ENCODE peak calls at places on chromosomes 7 and 10, in four cellular contexts. One of them, this sample, is unnamed.

GRCh38 chr10:21668831-21669230 is 134.8 kb downstream of the MLLT10 start:
- DNase-seq in left lung: no peak
- DNase-seq in OCI-M1: peak
- DNase-seq in germinal center: no peak
- DNase-seq in this sample: no peak

GRCh38 chr7:132750530-132751281 is 174.4 kb upstream of the PLXNA4 start:
- DNase-seq in left lung: no peak
- DNase-seq in OCI-M1: no peak
- DNase-seq in germinal center: no peak
- DNase-seq in this sample: no peak

GRCh38 chr10:117534321-117535044 is 8.1 kb upstream of the EMX2 start:
- DNase-seq in left lung: no peak
- DNase-seq in OCI-M1: no peak
- DNase-seq in germinal center: no peak
- DNase-seq in this sample: no peak

GRCh38 chr10:93752761-93753160 is 5.0 kb upstream of the LGI1 start:
- DNase-seq in left lung: no peak
- DNase-seq in OCI-M1: no peak
- DNase-seq in germinal center: no peak
- DNase-seq in this sample: no peak

GRCh38 chr7:124155400-124156022 is 122.6 kb upstream of the TMEM229A start:
- DNase-seq in left lung: no peak
- DNase-seq in OCI-M1: peak
- DNase-seq in germinal center: no peak
- DNase-seq in this sample: no peak

GRCh38 chr10:99328579-99329237 is 448 bp upstream of the CNNM1 start:
- DNase-seq in left lung: no peak
- DNase-seq in OCI-M1: no peak
- DNase-seq in germinal center: no peak
- DNase-seq in this sample: no peak

GRCh38 chr10:31413325-31413724 is 94.3 kb downstream of the ZEB1 start:
- DNase-seq in left lung: no peak
- DNase-seq in OCI-M1: peak
- DNase-seq in germinal center: no peak
- DNase-seq in this sample: no peak

GRCh38 chr10:22611425-22612111 is 102.8 kb downstream of the PIP4K2A start:
- DNase-seq in left lung: no peak
- DNase-seq in OCI-M1: no peak
- DNase-seq in germinal center: peak
- DNase-seq in this sample: no peak

GRCh38 chr7:48035967-48036478 is 680 bp downstream of the C7orf57 start:
- DNase-seq in left lung: peak
- DNase-seq in OCI-M1: no peak
- DNase-seq in germinal center: no peak
- DNase-seq in this sample: peak

GRCh38 chr10:64601298-64601697 is 1080.1 kb downstream of the REEP3 start:
- DNase-seq in left lung: no peak
- DNase-seq in OCI-M1: no peak
- DNase-seq in germinal center: no peak
- DNase-seq in this sample: no peak

GRCh38 chr7:73703985-73704639 is 15.4 kb downstream of the STX1A start:
- DNase-seq in left lung: no peak
- DNase-seq in OCI-M1: no peak
- DNase-seq in germinal center: peak
- DNase-seq in this sample: no peak

GRCh38 chr7:116426428-116427156 is 72.9 kb upstream of the CAV2 start:
- DNase-seq in left lung: no peak
- DNase-seq in OCI-M1: no peak
- DNase-seq in germinal center: no peak
- DNase-seq in this sample: no peak

GRCh38 chr10:63700209-63700934 is 179.2 kb downstream of the REEP3 start:
- DNase-seq in left lung: no peak
- DNase-seq in OCI-M1: no peak
- DNase-seq in germinal center: no peak
- DNase-seq in this sample: peak

GRCh38 chr10:60098676-60099601 is 192.6 kb upstream of the CCDC6 start:
- DNase-seq in left lung: no peak
- DNase-seq in OCI-M1: peak
- DNase-seq in germinal center: peak
- DNase-seq in this sample: no peak